ENCODE peak calls at places on chromosome 12, in four cellular contexts. One of them, this sample, is unnamed.

GRCh38 chr12:6084261-6084968 is 40.1 kb downstream of the VWF start:
- DNase-seq in activated CD4-positive, alpha-beta T cell treated with anti-CD3 and anti-CD28 coated beads, Interleukin-2, amount 50 U/mL, for 48 hours: no peak
- DNase-seq in stimulated activated CD8-positive, alpha-beta memory T cell treated with anti-CD3 and anti-CD28 coated beads, Interleukin-7, amount 100 ng/mL, for 1 hour: no peak
- DNase-seq in GM10248: no peak
- DNase-seq in this sample: no peak

GRCh38 chr12:51450816-51451215 is 26.2 kb downstream of the SLC4A8 start:
- DNase-seq in stimulated activated CD8-positive, alpha-beta memory T cell treated with anti-CD3 and anti-CD28 coated beads, Interleukin-7, amount 100 ng/mL, for 1 hour: no peak
- DNase-seq in GM10248: no peak
- DNase-seq in activated CD4-positive, alpha-beta T cell treated with anti-CD3 and anti-CD28 coated beads, Interleukin-2, amount 50 U/mL, for 48 hours: no peak
- DNase-seq in this sample: no peak

GRCh38 chr12:109741970-109742372 is 28.3 kb downstream of the FAM222A start:
- DNase-seq in activated CD4-positive, alpha-beta T cell treated with anti-CD3 and anti-CD28 coated beads, Interleukin-2, amount 50 U/mL, for 48 hours: no peak
- DNase-seq in GM10248: no peak
- DNase-seq in stimulated activated CD8-positive, alpha-beta memory T cell treated with anti-CD3 and anti-CD28 coated beads, Interleukin-7, amount 100 ng/mL, for 1 hour: no peak
- DNase-seq in this sample: no peak

GRCh38 chr12:88067301-88067700 is 38.1 kb upstream of the C12orf50 start:
- DNase-seq in GM10248: no peak
- DNase-seq in activated CD4-positive, alpha-beta T cell treated with anti-CD3 and anti-CD28 coated beads, Interleukin-2, amount 50 U/mL, for 48 hours: no peak
- DNase-seq in stimulated activated CD8-positive, alpha-beta memory T cell treated with anti-CD3 and anti-CD28 coated beads, Interleukin-7, amount 100 ng/mL, for 1 hour: no peak
- DNase-seq in this sample: no peak

GRCh38 chr12:5887758-5888157 is 57.3 kb downstream of the ANO2 start:
- DNase-seq in stimulated activated CD8-positive, alpha-beta memory T cell treated with anti-CD3 and anti-CD28 coated beads, Interleukin-7, amount 100 ng/mL, for 1 hour: no peak
- DNase-seq in activated CD4-positive, alpha-beta T cell treated with anti-CD3 and anti-CD28 coated beads, Interleukin-2, amount 50 U/mL, for 48 hours: no peak
- DNase-seq in GM10248: no peak
- DNase-seq in this sample: no peak

GRCh38 chr12:113325938-113326337 is 9.0 kb downstream of the SLC8B1 start:
- DNase-seq in stimulated activated CD8-positive, alpha-beta memory T cell treated with anti-CD3 and anti-CD28 coated beads, Interleukin-7, amount 100 ng/mL, for 1 hour: no peak
- DNase-seq in GM10248: no peak
- DNase-seq in activated CD4-positive, alpha-beta T cell treated with anti-CD3 and anti-CD28 coated beads, Interleukin-2, amount 50 U/mL, for 48 hours: no peak
- DNase-seq in this sample: no peak

GRCh38 chr12:27284751-27285150 is 40.7 kb downstream of the STK38L start:
- DNase-seq in activated CD4-positive, alpha-beta T cell treated with anti-CD3 and anti-CD28 coated beads, Interleukin-2, amount 50 U/mL, for 48 hours: no peak
- DNase-seq in GM10248: peak; percentile 29
- DNase-seq in stimulated activated CD8-positive, alpha-beta memory T cell treated with anti-CD3 and anti-CD28 coated beads, Interleukin-7, amount 100 ng/mL, for 1 hour: no peak
- DNase-seq in this sample: no peak

GRCh38 chr12:7092229-7092985 is at the start of gene C1R:
- DNase-seq in GM10248: peak; percentile 82
- DNase-seq in stimulated activated CD8-positive, alpha-beta memory T cell treated with anti-CD3 and anti-CD28 coated beads, Interleukin-7, amount 100 ng/mL, for 1 hour: peak; percentile 40
- DNase-seq in activated CD4-positive, alpha-beta T cell treated with anti-CD3 and anti-CD28 coated beads, Interleukin-2, amount 50 U/mL, for 48 hours: peak; percentile 74
- DNase-seq in this sample: peak; percentile 43

GRCh38 chr12:53340398-53340797 is 4.2 kb upstream of the SP7 start:
- DNase-seq in GM10248: no peak
- DNase-seq in stimulated activated CD8-positive, alpha-beta memory T cell treated with anti-CD3 and anti-CD28 coated beads, Interleukin-7, amount 100 ng/mL, for 1 hour: no peak
- DNase-seq in activated CD4-positive, alpha-beta T cell treated with anti-CD3 and anti-CD28 coated beads, Interleukin-2, amount 50 U/mL, for 48 hours: no peak
- DNase-seq in this sample: no peak

GRCh38 chr12:116990329-116990728 is 79.6 kb downstream of the FBXW8 start:
- DNase-seq in stimulated activated CD8-positive, alpha-beta memory T cell treated with anti-CD3 and anti-CD28 coated beads, Interleukin-7, amount 100 ng/mL, for 1 hour: no peak
- DNase-seq in GM10248: no peak
- DNase-seq in activated CD4-positive, alpha-beta T cell treated with anti-CD3 and anti-CD28 coated beads, Interleukin-2, amount 50 U/mL, for 48 hours: no peak
- DNase-seq in this sample: no peak

GRCh38 chr12:12415886-12416285 is 59.0 kb downstream of the BORCS5 start:
- DNase-seq in stimulated activated CD8-positive, alpha-beta memory T cell treated with anti-CD3 and anti-CD28 coated beads, Interleukin-7, amount 100 ng/mL, for 1 hour: no peak
- DNase-seq in GM10248: no peak
- DNase-seq in activated CD4-positive, alpha-beta T cell treated with anti-CD3 and anti-CD28 coated beads, Interleukin-2, amount 50 U/mL, for 48 hours: no peak
- DNase-seq in this sample: no peak

GRCh38 chr12:125140918-125141573 is 75.8 kb downstream of the AACS start:
- DNase-seq in activated CD4-positive, alpha-beta T cell treated with anti-CD3 and anti-CD28 coated beads, Interleukin-2, amount 50 U/mL, for 48 hours: no peak
- DNase-seq in stimulated activated CD8-positive, alpha-beta memory T cell treated with anti-CD3 and anti-CD28 coated beads, Interleukin-7, amount 100 ng/mL, for 1 hour: no peak
- DNase-seq in GM10248: no peak
- DNase-seq in this sample: no peak

GRCh38 chr12:76586764-76587395 is 27.3 kb upstream of the OSBPL8 start:
- DNase-seq in GM10248: peak; percentile 20
- DNase-seq in activated CD4-positive, alpha-beta T cell treated with anti-CD3 and anti-CD28 coated beads, Interleukin-2, amount 50 U/mL, for 48 hours: no peak
- DNase-seq in stimulated activated CD8-positive, alpha-beta memory T cell treated with anti-CD3 and anti-CD28 coated beads, Interleukin-7, amount 100 ng/mL, for 1 hour: no peak
- DNase-seq in this sample: no peak

GRCh38 chr12:82279597-82279996 is 78.6 kb downstream of the CCDC59 start:
- DNase-seq in stimulated activated CD8-positive, alpha-beta memory T cell treated with anti-CD3 and anti-CD28 coated beads, Interleukin-7, amount 100 ng/mL, for 1 hour: no peak
- DNase-seq in GM10248: no peak
- DNase-seq in activated CD4-positive, alpha-beta T cell treated with anti-CD3 and anti-CD28 coated beads, Interleukin-2, amount 50 U/mL, for 48 hours: no peak
- DNase-seq in this sample: no peak

GRCh38 chr12:38736821-38737220 is 168.6 kb downstream of the CPNE8 start:
- DNase-seq in activated CD4-positive, alpha-beta T cell treated with anti-CD3 and anti-CD28 coated beads, Interleukin-2, amount 50 U/mL, for 48 hours: no peak
- DNase-seq in stimulated activated CD8-positive, alpha-beta memory T cell treated with anti-CD3 and anti-CD28 coated beads, Interleukin-7, amount 100 ng/mL, for 1 hour: no peak
- DNase-seq in GM10248: no peak
- DNase-seq in this sample: no peak

GRCh38 chr12:753401-754237 is 1.2 kb downstream of the WNK1 start:
- DNase-seq in activated CD4-positive, alpha-beta T cell treated with anti-CD3 and anti-CD28 coated beads, Interleukin-2, amount 50 U/mL, for 48 hours: peak; percentile 47
- DNase-seq in stimulated activated CD8-positive, alpha-beta memory T cell treated with anti-CD3 and anti-CD28 coated beads, Interleukin-7, amount 100 ng/mL, for 1 hour: no peak
- DNase-seq in GM10248: peak; percentile 45
- DNase-seq in this sample: no peak

GRCh38 chr12:56042430-56043203 is 899 bp downstream of the RPS26 start:
- DNase-seq in activated CD4-positive, alpha-beta T cell treated with anti-CD3 and anti-CD28 coated beads, Interleukin-2, amount 50 U/mL, for 48 hours: no peak
- DNase-seq in stimulated activated CD8-positive, alpha-beta memory T cell treated with anti-CD3 and anti-CD28 coated beads, Interleukin-7, amount 100 ng/mL, for 1 hour: no peak
- DNase-seq in GM10248: no peak
- DNase-seq in this sample: no peak

GRCh38 chr12:78087363-78087675 is 256.6 kb downstream of the NAV3 start:
- DNase-seq in GM10248: no peak
- DNase-seq in stimulated activated CD8-positive, alpha-beta memory T cell treated with anti-CD3 and anti-CD28 coated beads, Interleukin-7, amount 100 ng/mL, for 1 hour: no peak
- DNase-seq in activated CD4-positive, alpha-beta T cell treated with anti-CD3 and anti-CD28 coated beads, Interleukin-2, amount 50 U/mL, for 48 hours: no peak
- DNase-seq in this sample: no peak

GRCh38 chr12:105253882-105254513 is 18.0 kb upstream of the APPL2 start:
- DNase-seq in stimulated activated CD8-positive, alpha-beta memory T cell treated with anti-CD3 and anti-CD28 coated beads, Interleukin-7, amount 100 ng/mL, for 1 hour: no peak
- DNase-seq in activated CD4-positive, alpha-beta T cell treated with anti-CD3 and anti-CD28 coated beads, Interleukin-2, amount 50 U/mL, for 48 hours: no peak
- DNase-seq in GM10248: no peak
- DNase-seq in this sample: no peak

GRCh38 chr12:50221228-50222008 is 54.2 kb upstream of the CERS5 start:
- DNase-seq in activated CD4-positive, alpha-beta T cell treated with anti-CD3 and anti-CD28 coated beads, Interleukin-2, amount 50 U/mL, for 48 hours: no peak
- DNase-seq in GM10248: no peak
- DNase-seq in stimulated activated CD8-positive, alpha-beta memory T cell treated with anti-CD3 and anti-CD28 coated beads, Interleukin-7, amount 100 ng/mL, for 1 hour: no peak
- DNase-seq in this sample: no peak

GRCh38 chr12:102992297-102992696 is 34.8 kb downstream of the ASCL1 start:
- DNase-seq in stimulated activated CD8-positive, alpha-beta memory T cell treated with anti-CD3 and anti-CD28 coated beads, Interleukin-7, amount 100 ng/mL, for 1 hour: no peak
- DNase-seq in activated CD4-positive, alpha-beta T cell treated with anti-CD3 and anti-CD28 coated beads, Interleukin-2, amount 50 U/mL, for 48 hours: no peak
- DNase-seq in GM10248: peak; percentile 17
- DNase-seq in this sample: no peak

GRCh38 chr12:6790496-6791150 is 1.3 kb downstream of the CD4 start:
- DNase-seq in stimulated activated CD8-positive, alpha-beta memory T cell treated with anti-CD3 and anti-CD28 coated beads, Interleukin-7, amount 100 ng/mL, for 1 hour: no peak
- DNase-seq in activated CD4-positive, alpha-beta T cell treated with anti-CD3 and anti-CD28 coated beads, Interleukin-2, amount 50 U/mL, for 48 hours: peak; percentile 59
- DNase-seq in GM10248: no peak
- DNase-seq in this sample: peak; percentile 45

GRCh38 chr12:12901158-12901791 is 9.9 kb downstream of the GPRC5A start:
- DNase-seq in activated CD4-positive, alpha-beta T cell treated with anti-CD3 and anti-CD28 coated beads, Interleukin-2, amount 50 U/mL, for 48 hours: no peak
- DNase-seq in stimulated activated CD8-positive, alpha-beta memory T cell treated with anti-CD3 and anti-CD28 coated beads, Interleukin-7, amount 100 ng/mL, for 1 hour: no peak
- DNase-seq in GM10248: no peak
- DNase-seq in this sample: no peak

GRCh38 chr12:32820376-32820931 is 64.8 kb upstream of the YARS2 start:
- DNase-seq in GM10248: no peak
- DNase-seq in activated CD4-positive, alpha-beta T cell treated with anti-CD3 and anti-CD28 coated beads, Interleukin-2, amount 50 U/mL, for 48 hours: no peak
- DNase-seq in stimulated activated CD8-positive, alpha-beta memory T cell treated with anti-CD3 and anti-CD28 coated beads, Interleukin-7, amount 100 ng/mL, for 1 hour: no peak
- DNase-seq in this sample: no peak

GRCh38 chr12:54998958-54999510 is 14.5 kb upstream of the TESPA1 start:
- DNase-seq in activated CD4-positive, alpha-beta T cell treated with anti-CD3 and anti-CD28 coated beads, Interleukin-2, amount 50 U/mL, for 48 hours: no peak
- DNase-seq in GM10248: no peak
- DNase-seq in stimulated activated CD8-positive, alpha-beta memory T cell treated with anti-CD3 and anti-CD28 coated beads, Interleukin-7, amount 100 ng/mL, for 1 hour: no peak
- DNase-seq in this sample: no peak

GRCh38 chr12:43282106-43282505 is 269.9 kb downstream of the ADAMTS20 start:
- DNase-seq in activated CD4-positive, alpha-beta T cell treated with anti-CD3 and anti-CD28 coated beads, Interleukin-2, amount 50 U/mL, for 48 hours: no peak
- DNase-seq in GM10248: no peak
- DNase-seq in stimulated activated CD8-positive, alpha-beta memory T cell treated with anti-CD3 and anti-CD28 coated beads, Interleukin-7, amount 100 ng/mL, for 1 hour: no peak
- DNase-seq in this sample: no peak

GRCh38 chr12:124191024-124191359 is 103.9 kb upstream of the RFLNA start:
- DNase-seq in stimulated activated CD8-positive, alpha-beta memory T cell treated with anti-CD3 and anti-CD28 coated beads, Interleukin-7, amount 100 ng/mL, for 1 hour: no peak
- DNase-seq in activated CD4-positive, alpha-beta T cell treated with anti-CD3 and anti-CD28 coated beads, Interleukin-2, amount 50 U/mL, for 48 hours: no peak
- DNase-seq in GM10248: no peak
- DNase-seq in this sample: no peak

GRCh38 chr12:5243014-5243413 is 188.9 kb upstream of the NTF3 start:
- DNase-seq in stimulated activated CD8-positive, alpha-beta memory T cell treated with anti-CD3 and anti-CD28 coated beads, Interleukin-7, amount 100 ng/mL, for 1 hour: no peak
- DNase-seq in activated CD4-positive, alpha-beta T cell treated with anti-CD3 and anti-CD28 coated beads, Interleukin-2, amount 50 U/mL, for 48 hours: no peak
- DNase-seq in GM10248: no peak
- DNase-seq in this sample: no peak

GRCh38 chr12:79557690-79558315 is 133.0 kb downstream of the PAWR start:
- DNase-seq in stimulated activated CD8-positive, alpha-beta memory T cell treated with anti-CD3 and anti-CD28 coated beads, Interleukin-7, amount 100 ng/mL, for 1 hour: no peak
- DNase-seq in activated CD4-positive, alpha-beta T cell treated with anti-CD3 and anti-CD28 coated beads, Interleukin-2, amount 50 U/mL, for 48 hours: no peak
- DNase-seq in GM10248: no peak
- DNase-seq in this sample: no peak

This sample was measured in T-helper 2 cell treated with Interferon-gamma antibody and Interleukin-4, amounts not matched to agents 5 μg/mL and 100 μg/mL, for 36 hours.